ENCODE peak calls at places on chromosomes 1 and 21, in nine cellular contexts. Q is heart right ventricle; J is heart left ventricle; E is CD8-positive, alpha-beta T cell; X is body of pancreas; U is gastrocnemius medialis; T is foreskin keratinocyte; S is Panc1; D is lower lobe of right lung. F is an unnamed sample.

GRCh38 chr1:176866011-176866410 is 298.5 kb downstream of the ASTN1 start:
- ATAC-seq in U (no peak), D (no peak), X (no peak), E (no peak), J (no peak), Q (no peak), S (no peak), T (peak; percentile 54), F (no peak)

GRCh38 chr1:55322842-55323241 is 107.7 kb upstream of the USP24 start:
- ATAC-seq in D (no peak), S (no peak), X (no peak), Q (no peak), U (no peak), J (no peak), T (no peak), E (no peak), F (no peak)

GRCh38 chr1:57468661-57469523 is 45.0 kb upstream of the DAB1 start:
- ATAC-seq in J (no peak), X (no peak), E (no peak), U (no peak), S (no peak), T (no peak), D (no peak), Q (no peak), F (no peak)

GRCh38 chr1:8257621-8258020 is 60.3 kb upstream of the SLC45A1 start:
- ATAC-seq in D (no peak), X (no peak), S (no peak), J (no peak), T (peak; percentile 31), Q (no peak), E (no peak), U (no peak), F (no peak)

GRCh38 chr1:17514776-17515175 is 24.7 kb upstream of the ARHGEF10L start:
- ATAC-seq in Q (no peak), X (no peak), S (no peak), E (no peak), T (no peak), U (peak; percentile 69), J (no peak), D (no peak), F (no peak)

GRCh38 chr1:55286851-55287602 is 71.9 kb upstream of the USP24 start:
- ATAC-seq in U (no peak), E (no peak), S (no peak), D (no peak), T (no peak), X (no peak), J (no peak), Q (no peak), F (no peak)

GRCh38 chr1:6199298-6200187 is at the start of gene RPL22:
- ATAC-seq in E (peak; percentile 97), Q (peak; percentile 99), J (peak; percentile 99), S (peak; percentile 97), X (peak; percentile 98), D (peak; percentile 100), U (peak; percentile 98), T (peak; percentile 96), F (peak; percentile 100)

GRCh38 chr1:156146749-156147405 is 6.5 kb upstream of the SEMA4A start:
- ATAC-seq in D (peak; percentile 25), Q (peak; percentile 15), T (no peak), X (no peak), U (no peak), J (peak; percentile 16), S (no peak), E (no peak), F (no peak)

GRCh38 chr1:54904476-54905048 is 17.6 kb upstream of the DHCR24 start:
- ATAC-seq in Q (no peak), T (peak; percentile 87), X (no peak), D (no peak), S (peak; percentile 86), J (no peak), E (no peak), U (no peak), F (no peak)

GRCh38 chr1:7046314-7046713 is 261.1 kb downstream of the CAMTA1 start:
- ATAC-seq in X (no peak), E (no peak), S (no peak), U (no peak), T (peak; percentile 63), D (no peak), Q (no peak), J (peak; percentile 55), F (no peak)

GRCh38 chr1:66373072-66373685 is 160.8 kb upstream of the SGIP1 start:
- ATAC-seq in T (no peak), X (no peak), E (no peak), J (peak; percentile 54), Q (peak; percentile 26), S (no peak), U (no peak), D (peak; percentile 63), F (peak; percentile 40)

GRCh38 chr1:63322248-63322943 is at the start of gene FOXD3:
- ATAC-seq in J (peak; percentile 39), S (peak; percentile 83), T (peak; percentile 52), Q (peak; percentile 40), U (peak; percentile 18), D (peak; percentile 57), X (peak; percentile 66), E (peak; percentile 27), F (peak; percentile 42)

GRCh38 chr1:156640842-156641706 is 843 bp upstream of the BCAN start:
- ATAC-seq in U (no peak), E (no peak), S (no peak), D (no peak), Q (no peak), T (no peak), X (no peak), J (no peak), F (no peak)

GRCh38 chr1:226700861-226701260 is 38.2 kb downstream of the ITPKB start:
- ATAC-seq in D (no peak), X (no peak), S (no peak), T (no peak), Q (no peak), U (no peak), J (no peak), E (no peak), F (no peak)

GRCh38 chr1:204852854-204853253 is 17.8 kb upstream of the NFASC start:
- ATAC-seq in U (no peak), T (no peak), J (no peak), Q (no peak), X (no peak), D (no peak), S (no peak), E (no peak), F (no peak)

GRCh38 chr1:5954964-5955363 is 37.3 kb downstream of the NPHP4 start:
- ATAC-seq in Q (no peak), D (no peak), E (no peak), T (no peak), S (no peak), U (no peak), J (no peak), X (no peak), F (no peak)

GRCh38 chr21:42465008-42465878 is 30.8 kb downstream of the RSPH1 start:
- ATAC-seq in Q (peak; percentile 45), U (no peak), J (no peak), X (peak; percentile 67), D (peak; percentile 36), T (no peak), S (no peak), E (no peak), F (peak; percentile 10)

GRCh38 chr1:181308098-181308497 is 175.2 kb upstream of the CACNA1E start:
- ATAC-seq in D (no peak), Q (no peak), S (no peak), T (no peak), U (no peak), E (no peak), J (no peak), X (no peak), F (no peak)

GRCh38 chr21:30580132-30580531 is 10.1 kb downstream of the KRTAP22-2 start:
- ATAC-seq in Q (no peak), X (no peak), T (no peak), S (no peak), U (no peak), D (no peak), J (no peak), E (no peak), F (no peak)

DNA sequence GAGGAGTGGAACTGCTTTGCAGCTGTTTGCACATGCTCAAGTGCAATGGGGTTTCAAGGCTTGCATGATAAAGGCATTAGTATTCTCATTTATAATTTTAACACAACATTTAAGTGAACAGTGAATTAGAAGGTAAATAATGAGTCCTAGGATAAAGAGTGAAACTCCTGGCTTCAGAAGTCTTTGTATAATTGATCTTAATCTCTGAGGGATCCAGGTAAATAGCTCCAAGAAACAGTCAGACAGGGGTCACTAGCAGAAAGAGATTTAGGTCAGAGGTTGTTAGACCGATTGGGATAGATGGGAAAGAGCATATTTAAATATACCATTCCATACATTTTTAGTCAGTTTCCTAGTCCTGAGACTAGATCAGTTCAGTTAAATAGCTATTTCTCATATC is 14.1 kb upstream of the THEM4 start:
- ATAC-seq in J (no peak), Q (no peak), T (no peak), E (no peak), X (no peak), D (no peak), U (no peak), S (no peak), F (no peak)
- H3K4me1 ChIP-seq in J (no peaks in the 10 kb centered on the region), Q (no peaks in the 10 kb centered on the region), T (peaks cover 9% of the 10 kb centered on the region), E (peaks cover 9% of the 10 kb centered on the region), X (no peaks in the 10 kb centered on the region), D (no peaks in the 10 kb centered on the region), U (no peaks in the 10 kb centered on the region), S (peaks cover 9% of the 10 kb centered on the region), F (no peaks in the 10 kb centered on the region)

DNA sequence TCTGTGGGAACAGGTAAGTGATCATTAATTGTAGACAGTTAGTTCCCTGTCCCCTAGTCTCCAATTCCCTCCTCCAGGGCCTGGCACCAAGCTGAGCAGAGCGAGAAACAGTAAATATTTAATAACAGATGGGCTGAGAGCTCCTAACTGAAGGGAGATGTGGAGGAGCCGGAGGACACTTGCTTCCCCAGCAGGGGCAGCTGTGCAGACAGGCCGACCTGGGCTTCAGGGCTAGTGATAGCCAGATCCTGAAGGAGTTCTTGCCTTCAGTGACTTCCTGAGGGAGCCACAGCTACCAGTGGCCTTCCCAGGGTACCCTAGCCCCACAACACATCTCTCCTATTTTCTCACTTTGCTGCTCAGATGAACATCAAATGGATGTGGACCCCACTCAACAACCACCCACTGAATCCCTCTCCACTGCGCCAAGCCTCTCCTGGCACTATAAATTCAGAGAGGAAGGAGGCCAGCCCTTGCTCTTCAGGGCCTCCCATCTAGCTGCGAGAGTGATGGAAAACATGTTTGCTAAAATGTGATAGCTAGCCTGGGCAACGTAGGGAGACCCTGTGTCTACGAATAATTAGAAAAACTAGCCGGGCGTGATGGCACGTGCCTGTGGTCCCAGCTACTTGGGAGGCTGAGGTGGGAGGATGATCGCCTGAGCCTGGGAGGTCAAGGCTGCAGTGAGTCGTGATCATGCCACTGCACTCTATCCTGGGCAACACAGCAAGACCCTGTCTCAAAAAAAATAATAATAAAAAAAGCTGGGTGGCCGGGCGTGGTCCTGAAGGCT is 26.9 kb upstream of the SYNC start:
- ATAC-seq in E (no peak), U (no peak), J (no peak), S (peak; percentile 67), T (no peak), Q (peak; percentile 15), X (no peak), D (no peak), F (no peak)
- TF ChIP-seq CTCF in E (no peak), U (no peak), J (no peak), S (no peak), T (no peak), Q (no peak), X (no peak), D (no peak), F (no peak)

GRCh38 chr1:183027791-183028190 is 4.6 kb downstream of the LAMC1 start:
- ATAC-seq in T (no peak), X (no peak), S (no peak), J (no peak), Q (no peak), E (no peak), U (no peak), D (no peak), F (no peak)
- H3K4me1 ChIP-seq in T (peaks cover 46% of the 10 kb centered on the region), X (peaks cover 11% of the 10 kb centered on the region), S (peaks cover 50% of the 10 kb centered on the region), J (peaks cover 11% of the 10 kb centered on the region), Q (peaks cover 80% of the 10 kb centered on the region), E (peaks cover 9% of the 10 kb centered on the region), U (peaks cover 80% of the 10 kb centered on the region), D (peaks cover 45% of the 10 kb centered on the region), F (peaks cover 68% of the 10 kb centered on the region)

GRCh38 chr1:241443561-241443960 is 76.0 kb downstream of the FH start:
- ATAC-seq in Q (no peak), D (no peak), T (no peak), J (no peak), S (no peak), E (no peak), U (no peak), X (no peak), F (no peak)
- TF ChIP-seq CTCF in Q (no peak), D (no peak), T (no peak), J (no peak), S (no peak), E (no peak), U (no peak), X (no peak), F (no peak)

F was measured in gastroesophageal sphincter.